ENCODE peak calls at places on chromosomes 5 and 9, in ten cellular contexts. O, D, G, B, S, A, U, K, W and V are unnamed samples.

GRCh38 chr5:149999866-150000260 is 591 bp downstream of the TIGD6 start:
- DNase-seq in O (no peak), D (no peak), G (no peak), B (no peak), S (no peak), A (no peak), U (no peak), K (no peak), W (no peak), V (no peak)

GRCh38 chr9:7536310-7536939 is 263.2 kb downstream of the DMAC1 start:
- DNase-seq in O (no peak), D (peak; percentile 29), G (peak; percentile 51), B (peak; percentile 53), S (no peak), A (no peak), U (no peak), K (peak; percentile 73), W (no peak), V (peak; percentile 74)

GRCh38 chr9:116115731-116116353 is 37.7 kb upstream of the PAPPA start:
- DNase-seq in O (no peak), D (peak; percentile 82), G (no peak), B (no peak), S (no peak), A (no peak), U (no peak), K (no peak), W (peak; percentile 1), V (no peak)

GRCh38 chr9:90878562-90878961 is 76.9 kb downstream of the SYK start:
- DNase-seq in O (no peak), D (no peak), G (no peak), B (no peak), S (no peak), A (no peak), U (no peak), K (no peak), W (no peak), V (no peak)

GRCh38 chr5:90022002-90022710 is 387.4 kb downstream of the CETN3 start:
- DNase-seq in O (no peak), D (peak; percentile 27), G (no peak), B (no peak), S (no peak), A (no peak), U (no peak), K (no peak), W (no peak), V (no peak)

GRCh38 chr5:10307206-10308148 is at the start of gene CMBL:
- DNase-seq in O (no peak), D (peak; percentile 78), G (peak; percentile 83), B (peak; percentile 30), S (no peak), A (no peak), U (no peak), K (peak; percentile 75), W (peak; percentile 79), V (peak; percentile 52)

GRCh38 chr9:95736370-95736769 is 139.1 kb upstream of the ERCC6L2 start:
- DNase-seq in O (no peak), D (no peak), G (no peak), B (no peak), S (no peak), A (no peak), U (no peak), K (peak; percentile 48), W (peak; percentile 10), V (peak; percentile 52)

GRCh38 chr5:158911693-158912363 is 187.9 kb downstream of the EBF1 start:
- DNase-seq in O (no peak), D (peak; percentile 10), G (no peak), B (no peak), S (no peak), A (no peak), U (no peak), K (no peak), W (no peak), V (no peak)

GRCh38 chr9:95436416-95436815 is 80.4 kb downstream of the PTCH1 start:
- DNase-seq in O (no peak), D (no peak), G (no peak), B (no peak), S (no peak), A (no peak), U (no peak), K (no peak), W (no peak), V (no peak)

GRCh38 chr5:16669776-16670175 is 53.0 kb upstream of the RETREG1 start:
- DNase-seq in O (no peak), D (peak; percentile 79), G (no peak), B (no peak), S (no peak), A (no peak), U (no peak), K (no peak), W (no peak), V (no peak)

GRCh38 chr5:135221696-135222095 is 177.3 kb downstream of the MACROH2A1 start:
- DNase-seq in O (no peak), D (no peak), G (no peak), B (no peak), S (no peak), A (no peak), U (no peak), K (no peak), W (no peak), V (no peak)

GRCh38 chr5:83767409-83767992 is 46.8 kb upstream of the HAPLN1 start:
- DNase-seq in O (no peak), D (peak; percentile 6), G (no peak), B (no peak), S (no peak), A (no peak), U (no peak), K (no peak), W (no peak), V (no peak)

GRCh38 chr5:33850100-33850594 is 41.6 kb downstream of the ADAMTS12 start:
- DNase-seq in O (no peak), D (peak; percentile 86), G (no peak), B (peak; percentile 70), S (peak; percentile 3), A (no peak), U (peak; percentile 20), K (peak; percentile 28), W (no peak), V (peak; percentile 52)